ENCODE peak calls at places on chromosomes 6 and 20, in nine cellular contexts. J is fibroblast of mammary gland; P is AG09309; R is thoracic aorta; A is natural killer cell; B is brain microvascular endothelial cell; O is CD8-positive, alpha-beta T cell; S is astrocyte of the spinal cord; F is GM20000. V is an unnamed sample.

GRCh38 chr6:138944412-138944811 is 43.6 kb downstream of the REPS1 start:
- DNase-seq in J (peak), P (no peak), R (no peak), A (no peak), B (peak), O (no peak), S (peak), F (peak), V (no peak)

GRCh38 chr20:38181207-38181693 is 16.2 kb upstream of the TGM2 start:
- DNase-seq in J (no peak), P (no peak), R (no peak), A (no peak), B (no peak), O (no peak), S (no peak), F (peak), V (no peak)

GRCh38 chr6:37860226-37860839 is 40.8 kb downstream of the ZFAND3 start:
- DNase-seq in J (peak), P (no peak), R (no peak), A (no peak), B (peak), O (no peak), S (peak), F (no peak), V (no peak)

GRCh38 chr6:25637211-25637610 is 14.8 kb upstream of the SCGN start:
- DNase-seq in J (no peak), P (no peak), R (no peak), A (no peak), B (no peak), O (no peak), S (no peak), F (no peak), V (no peak)

GRCh38 chr6:82842721-82843120 is 222.9 kb downstream of the UBE3D start:
- DNase-seq in J (peak), P (peak), R (no peak), A (no peak), B (peak), O (no peak), S (peak), F (no peak), V (no peak)

GRCh38 chr6:90251295-90251992 is 45.2 kb downstream of the BACH2 start:
- DNase-seq in J (peak), P (no peak), R (no peak), A (no peak), B (no peak), O (no peak), S (no peak), F (peak), V (no peak)

GRCh38 chr20:14992071-14992654 is 654.8 kb upstream of the FLRT3 start:
- DNase-seq in J (peak), P (no peak), R (no peak), A (no peak), B (peak), O (no peak), S (peak), F (no peak), V (no peak)

GRCh38 chr6:144150673-144151009 is 324 bp downstream of the STX11 start:
- DNase-seq in J (peak), P (no peak), R (no peak), A (peak), B (peak), O (peak), S (peak), F (peak), V (no peak)

GRCh38 chr20:32439132-32439829 is 81.2 kb downstream of the ASXL1 start:
- DNase-seq in J (peak), P (peak), R (no peak), A (no peak), B (peak), O (no peak), S (peak), F (no peak), V (no peak)

GRCh38 chr6:52984247-52984646 is 10.8 kb downstream of the GSTA4 start:
- DNase-seq in J (no peak), P (no peak), R (no peak), A (no peak), B (no peak), O (peak), S (peak), F (no peak), V (no peak)

GRCh38 chr6:130885392-130886192 is 58.4 kb downstream of the SMLR1 start:
- DNase-seq in J (peak), P (no peak), R (peak), A (peak), B (peak), O (peak), S (peak), F (peak), V (peak)

GRCh38 chr6:166900130-166900708 is 56.1 kb downstream of the RNASET2 start:
- DNase-seq in J (no peak), P (no peak), R (no peak), A (no peak), B (no peak), O (no peak), S (no peak), F (no peak), V (no peak)

GRCh38 chr6:152420696-152421095 is 216.5 kb downstream of the SYNE1 start:
- DNase-seq in J (no peak), P (no peak), R (no peak), A (no peak), B (no peak), O (no peak), S (no peak), F (no peak), V (no peak)

GRCh38 chr6:163416640-163417253 is 2.2 kb downstream of the QKI start:
- DNase-seq in J (peak), P (peak), R (no peak), A (no peak), B (peak), O (no peak), S (peak), F (no peak), V (no peak)

GRCh38 chr6:1596088-1596852 is 13.4 kb upstream of the FOXC1 start:
- DNase-seq in J (peak), P (no peak), R (no peak), A (peak), B (no peak), O (peak), S (peak), F (peak), V (no peak)

GRCh38 chr20:64069614-64070243 is 6.7 kb downstream of the TCEA2 start:
- DNase-seq in J (no peak), P (no peak), R (no peak), A (no peak), B (no peak), O (no peak), S (no peak), F (peak), V (no peak)

GRCh38 chr6:133055527-133055966 is 185.6 kb upstream of the EYA4 start:
- DNase-seq in J (no peak), P (no peak), R (no peak), A (no peak), B (no peak), O (no peak), S (no peak), F (no peak), V (peak)

GRCh38 chr6:116059713-116060571 is 749 bp downstream of the FRK start:
- DNase-seq in J (peak), P (no peak), R (no peak), A (no peak), B (no peak), O (no peak), S (peak), F (peak), V (no peak)

GRCh38 chr6:170553686-170554085 is 483 bp upstream of the TBP start:
- DNase-seq in J (peak), P (no peak), R (no peak), A (no peak), B (no peak), O (no peak), S (no peak), F (no peak), V (no peak)

GRCh38 chr6:44256291-44257006 is 879 bp downstream of the SLC35B2 start:
- DNase-seq in J (no peak), P (no peak), R (no peak), A (no peak), B (no peak), O (peak), S (no peak), F (no peak), V (peak)

GRCh38 chr6:134217110-134217509 is 100.8 kb downstream of the SGK1 start:
- DNase-seq in J (peak), P (no peak), R (no peak), A (no peak), B (peak), O (no peak), S (no peak), F (no peak), V (no peak)

GRCh38 chr20:52655365-52655764 is 316.8 kb upstream of the TSHZ2 start:
- DNase-seq in J (no peak), P (no peak), R (no peak), A (no peak), B (no peak), O (no peak), S (no peak), F (no peak), V (no peak)

GRCh38 chr6:166277021-166277420 is 31.2 kb downstream of the PRR18 start:
- DNase-seq in J (peak), P (peak), R (no peak), A (no peak), B (no peak), O (no peak), S (peak), F (no peak), V (no peak)

GRCh38 chr20:37430044-37430443 is 84.1 kb downstream of the SRC start:
- DNase-seq in J (no peak), P (no peak), R (no peak), A (no peak), B (no peak), O (no peak), S (no peak), F (no peak), V (no peak)

GRCh38 chr20:25057234-25058050 is 497 bp downstream of the ACSS1 start:
- DNase-seq in J (no peak), P (no peak), R (no peak), A (peak), B (no peak), O (peak), S (peak), F (peak), V (no peak)

GRCh38 chr6:31652925-31653724 is 664 bp upstream of the BAG6 start:
- DNase-seq in J (no peak), P (peak), R (peak), A (no peak), B (no peak), O (no peak), S (no peak), F (peak), V (peak)

GRCh38 chr6:125201961-125202729 is 48.6 kb downstream of the TPD52L1 start:
- DNase-seq in J (peak), P (peak), R (no peak), A (no peak), B (peak), O (no peak), S (peak), F (no peak), V (no peak)

GRCh38 chr6:99016355-99016754 is 68.6 kb upstream of the FBXL4 start:
- DNase-seq in J (peak), P (no peak), R (no peak), A (no peak), B (peak), O (no peak), S (peak), F (no peak), V (no peak)

GRCh38 chr6:98834060-98835031 is at the start of gene POU3F2:
- DNase-seq in J (peak), P (no peak), R (peak), A (peak), B (peak), O (peak), S (peak), F (peak), V (peak)

GRCh38 chr6:12955996-12956395 is 239.4 kb downstream of the PHACTR1 start:
- DNase-seq in J (no peak), P (no peak), R (no peak), A (no peak), B (no peak), O (no peak), S (no peak), F (no peak), V (peak)

GRCh38 chr6:113318553-113318952 is 538.6 kb upstream of the MARCKS start:
- DNase-seq in J (no peak), P (no peak), R (no peak), A (no peak), B (peak), O (no peak), S (peak), F (no peak), V (no peak)

GRCh38 chr6:15755555-15755954 is 92.7 kb upstream of the DTNBP1 start:
- DNase-seq in J (peak), P (peak), R (no peak), A (no peak), B (no peak), O (no peak), S (no peak), F (no peak), V (no peak)

GRCh38 chr6:157436200-157436943 is 55.4 kb downstream of the ZDHHC14 start:
- DNase-seq in J (peak), P (no peak), R (no peak), A (no peak), B (no peak), O (no peak), S (no peak), F (no peak), V (no peak)

GRCh38 chr6:15465212-15465611 is 197.6 kb downstream of the DTNBP1 start:
- DNase-seq in J (no peak), P (no peak), R (no peak), A (no peak), B (peak), O (no peak), S (no peak), F (no peak), V (no peak)

DNA sequence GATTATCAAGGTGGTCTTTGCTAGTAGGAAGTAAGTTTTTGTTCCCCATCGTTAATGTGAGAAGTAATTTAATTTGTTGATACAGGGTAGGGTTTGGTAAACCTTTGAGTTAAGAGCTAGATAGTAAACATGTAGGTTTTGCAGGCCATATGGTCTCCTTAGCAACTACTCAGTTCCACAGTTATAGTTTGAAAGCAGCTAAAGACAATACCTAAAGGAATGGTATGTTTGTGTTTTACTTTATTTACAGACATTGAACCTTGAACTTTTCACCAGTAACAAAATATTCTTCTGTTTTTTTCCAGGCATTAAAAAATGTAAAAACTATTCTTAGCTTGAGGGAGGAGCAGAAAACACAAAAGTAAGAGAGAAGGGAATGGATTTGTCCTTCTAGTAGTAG is 1.7 kb downstream of the CAP2 start:
- DNase-seq in J (no peak), P (no peak), R (no peak), A (no peak), B (no peak), O (no peak), S (no peak), F (no peak), V (no peak)
- TF ChIP-seq CTCF in J (no peak), P (no peak), R (no peak), A (no peak), B (no peak), O (no peak), S (no peak), F (no peak), V (no peak)

GRCh38 chr20:45138451-45139300 is 14.4 kb upstream of the WFDC12 start:
- DNase-seq in J (peak), P (no peak), R (no peak), A (peak), B (no peak), O (no peak), S (no peak), F (peak), V (peak)
- TF ChIP-seq CTCF in J (peak), P (peak), R (peak), A (peak), B (peak), O (peak), S (peak), F (peak), V (peak)

GRCh38 chr6:132023490-132023889 is 72.3 kb upstream of the CCN2 start:
- DNase-seq in J (peak), P (no peak), R (no peak), A (no peak), B (peak), O (no peak), S (no peak), F (no peak), V (no peak)
- TF ChIP-seq CTCF in J (no peak), P (no peak), R (no peak), A (no peak), B (peak), O (no peak), S (peak), F (no peak), V (peak)

DNA sequence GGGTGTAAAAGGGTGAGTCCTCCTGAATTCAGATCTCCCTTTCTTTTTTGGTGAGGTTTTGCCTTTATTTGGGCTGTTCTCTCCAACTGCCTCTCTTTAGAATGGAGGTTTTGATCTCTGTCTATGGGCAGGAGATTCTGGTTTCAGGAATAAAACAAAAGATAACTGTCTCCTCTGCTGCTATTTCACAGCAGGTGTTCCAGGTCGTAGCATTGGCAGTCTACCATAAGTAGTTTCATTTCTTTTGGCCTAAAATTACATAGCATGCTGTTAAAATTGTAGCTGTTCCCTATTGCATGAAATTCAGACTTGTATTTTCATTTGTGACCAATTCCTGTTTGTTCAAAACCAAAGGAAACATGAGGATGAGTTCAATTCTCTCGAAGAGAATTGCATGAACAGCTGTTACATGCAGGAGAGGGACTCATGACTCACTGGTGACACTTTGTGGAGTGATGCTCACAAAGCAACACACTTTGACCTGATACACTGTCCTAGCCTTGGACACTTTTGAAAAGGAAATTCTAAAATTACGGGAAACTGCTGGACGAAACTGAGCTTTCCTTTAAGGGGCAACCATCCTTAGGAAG is 76.8 kb upstream of the SIRPG start:
- DNase-seq in J (peak), P (no peak), R (no peak), A (no peak), B (peak), O (no peak), S (peak), F (peak), V (no peak)
- TF ChIP-seq CTCF in J (no peak), P (peak), R (no peak), A (no peak), B (no peak), O (peak), S (no peak), F (peak), V (peak)

DNA sequence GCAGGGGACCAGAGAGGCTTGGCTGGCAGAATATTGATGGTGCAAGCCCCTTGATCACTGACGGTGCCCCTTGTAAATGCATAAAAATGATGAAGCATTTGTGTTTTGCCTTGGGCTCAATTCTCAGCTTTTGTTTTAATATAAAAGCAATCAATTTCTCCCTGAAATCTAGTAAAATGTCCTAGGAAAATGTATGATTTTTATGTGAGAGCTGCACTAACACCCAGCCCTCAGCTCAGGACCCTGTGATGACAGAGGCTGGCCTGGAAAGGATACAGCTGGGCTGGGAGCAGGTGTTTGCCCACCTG is 84.7 kb upstream of the PHACTR3 start:
- DNase-seq in J (no peak), P (no peak), R (no peak), A (no peak), B (no peak), O (no peak), S (no peak), F (no peak), V (no peak)
- TF ChIP-seq CTCF in J (no peak), P (no peak), R (no peak), A (peak), B (no peak), O (no peak), S (no peak), F (no peak), V (no peak)

DNA sequence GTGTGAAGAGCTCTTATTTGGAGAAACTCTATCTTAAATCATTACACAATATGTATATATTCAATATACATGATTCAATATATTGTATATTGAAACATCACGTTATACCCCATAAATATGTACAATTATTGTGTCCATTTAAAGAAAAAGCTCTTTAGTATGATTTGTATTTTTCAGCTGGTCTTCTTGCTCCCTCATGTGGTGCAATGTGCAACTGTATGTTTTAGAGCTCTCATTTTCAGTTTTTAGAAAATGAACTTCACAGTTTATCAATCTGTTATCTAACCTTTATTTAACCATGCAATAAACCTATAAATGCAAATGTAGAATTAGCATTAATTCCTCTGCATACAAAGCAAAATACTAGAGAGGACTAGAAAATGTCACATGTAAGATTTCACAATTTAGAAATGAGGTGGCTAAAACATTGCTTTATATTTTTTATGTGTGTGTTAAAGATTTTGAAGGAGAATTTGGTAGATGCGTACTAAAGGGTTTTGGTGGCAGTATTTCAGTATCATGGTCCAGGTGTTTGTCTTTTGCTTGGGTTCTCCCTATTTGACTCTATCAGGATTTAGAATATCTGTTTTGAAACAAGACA is 167.1 kb downstream of the PHF3 start:
- DNase-seq in J (peak), P (no peak), R (no peak), A (no peak), B (peak), O (no peak), S (peak), F (peak), V (no peak)
- TF ChIP-seq CTCF in J (peak), P (peak), R (peak), A (no peak), B (peak), O (peak), S (peak), F (no peak), V (peak)

GRCh38 chr6:50211582-50211981 is 161.9 kb upstream of the DEFB112 start:
- DNase-seq in J (no peak), P (no peak), R (no peak), A (no peak), B (no peak), O (no peak), S (no peak), F (no peak), V (no peak)
- TF ChIP-seq CTCF in J (no peak), P (no peak), R (no peak), A (no peak), B (no peak), O (no peak), S (no peak), F (no peak), V (no peak)

DNA sequence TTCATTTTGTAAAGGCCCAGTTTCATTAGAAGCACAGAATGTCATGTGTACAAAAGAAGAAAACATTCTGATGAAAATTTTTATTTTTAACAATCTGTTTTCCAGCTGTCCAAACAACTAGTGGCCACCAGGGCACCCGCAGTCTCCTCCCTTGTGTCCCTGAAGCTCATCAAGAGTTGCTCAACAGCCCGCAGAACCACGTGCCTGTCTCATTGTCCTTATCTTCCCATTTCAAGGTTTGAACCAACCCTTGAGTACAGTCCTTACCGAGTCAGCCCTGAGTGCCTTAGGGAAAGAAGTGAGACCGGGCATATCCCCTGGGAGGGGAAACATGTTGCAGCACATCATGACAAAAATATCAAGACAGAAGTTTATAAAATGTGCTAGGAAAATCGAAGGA is 15.9 kb upstream of the ZNF133 start:
- DNase-seq in J (peak), P (no peak), R (no peak), A (no peak), B (peak), O (no peak), S (no peak), F (no peak), V (no peak)
- TF ChIP-seq CTCF in J (peak), P (no peak), R (no peak), A (no peak), B (peak), O (no peak), S (no peak), F (no peak), V (peak)

V was measured in H1.